ENCODE peak calls at places on chromosomes 5 and 9, in nine cellular contexts. H is GM20000; L is naive thymus-derived CD8-positive, alpha-beta T cell; V is neural crest cell; X is WTC11; Y is HCEC 1CT; B is smooth muscle cell of the brain vasculature; R is left colon; S is HEK293T. A is an unnamed sample.

GRCh38 chr9:5437254-5438216 is at the start of gene PLGRKT:
- DNase-seq in X (peak), H (peak), Y (peak), B (peak), V (peak), L (peak), S (peak), R (peak), A (peak)

GRCh38 chr5:142016576-142016975 is 3.7 kb upstream of the GNPDA1 start:
- DNase-seq in X (no peak), H (no peak), Y (no peak), S (no peak), R (no peak), L (no peak), B (no peak), V (no peak), A (no peak)

GRCh38 chr9:91298304-91298703 is 63.4 kb downstream of the AUH start:
- DNase-seq in L (no peak), V (no peak), H (no peak), X (no peak), Y (peak), B (no peak), R (no peak), S (no peak), A (no peak)

GRCh38 chr9:109035684-109036423 is 22.6 kb upstream of the CTNNAL1 start:
- DNase-seq in L (no peak), Y (peak), S (no peak), V (no peak), X (no peak), B (peak), R (no peak), H (no peak), A (no peak)

GRCh38 chr5:59008816-59009473 is 426.1 kb downstream of the RAB3C start:
- DNase-seq in X (no peak), R (no peak), Y (no peak), S (no peak), B (no peak), H (no peak), L (no peak), V (no peak), A (no peak)

GRCh38 chr9:101457003-101457402 is 21.4 kb upstream of the ALDOB start:
- DNase-seq in L (no peak), V (no peak), H (no peak), R (no peak), S (no peak), Y (no peak), B (no peak), X (peak), A (no peak)

GRCh38 chr5:97797994-97798451 is 615.0 kb upstream of the RIOK2 start:
- DNase-seq in Y (no peak), S (no peak), L (no peak), X (no peak), R (no peak), H (no peak), B (no peak), V (no peak), A (no peak)

GRCh38 chr9:5551368-5551767 is 41.0 kb downstream of the PDCD1LG2 start:
- DNase-seq in X (no peak), B (no peak), S (no peak), V (no peak), L (no peak), R (no peak), H (no peak), Y (no peak), A (no peak)

GRCh38 chr5:4199461-4199860 is 603.8 kb downstream of the IRX1 start:
- DNase-seq in S (no peak), H (no peak), X (no peak), R (no peak), V (no peak), Y (no peak), B (no peak), L (no peak), A (no peak)

GRCh38 chr5:11415751-11416150 is 488.5 kb downstream of the CTNND2 start:
- DNase-seq in L (no peak), R (no peak), S (no peak), H (no peak), X (no peak), Y (no peak), B (no peak), V (no peak), A (no peak)

A was measured in stimulated activated CD8-positive, alpha-beta memory T cell treated with anti-CD3 and anti-CD28 coated beads, Interleukin-7, amount 100 ng/mL, for 24 hours.